ENCODE peak calls at places on chromosomes 1 and 21, in eight cellular contexts. D is NCI-H774; F is fibroblast of villous mesenchyme; G is NCI-H748 treated with DMSO at 0.1 percent for 48 hours; K is heart left ventricle; H is K562; O is NCI-H1694 treated with DMSO at 0.1 percent for 48 hours; Z is activated gamma-delta T cell treated with anti-CD3 and anti-CD28 coated beads, Interleukin-2, amount 50 U/mL, for 16 hours. I is an unnamed sample.

GRCh38 chr1:94096797-94097549 is 24.0 kb downstream of the ABCA4 start:
- DNase-seq in H (no peak), K (no peak), O (no peak), D (no peak), Z (no peak), F (peak; percentile 84), G (no peak), I (peak; percentile 80)

GRCh38 chr1:191174298-191174697 is 696.6 kb upstream of the BRINP3 start:
- DNase-seq in Z (no peak), O (no peak), F (no peak), D (no peak), H (no peak), G (no peak), K (no peak), I (no peak)

GRCh38 chr1:241266121-241266520 is 90.9 kb downstream of the RGS7 start:
- DNase-seq in F (no peak), D (no peak), Z (no peak), O (no peak), H (no peak), G (no peak), K (no peak), I (no peak)

GRCh38 chr1:67921725-67922489 is 88.6 kb upstream of the GNG12 start:
- DNase-seq in K (no peak), F (no peak), H (peak; percentile 29), O (no peak), D (no peak), Z (no peak), G (no peak), I (no peak)

GRCh38 chr1:67350783-67351182 is 43.1 kb downstream of the IL12RB2 start:
- DNase-seq in O (no peak), G (no peak), D (no peak), H (no peak), K (no peak), Z (no peak), F (no peak), I (no peak)

GRCh38 chr1:147541672-147542548 is 609 bp downstream of the BCL9 start:
- DNase-seq in D (no peak), Z (no peak), F (peak; percentile 48), K (peak; percentile 62), H (no peak), O (no peak), G (no peak), I (peak; percentile 85)

GRCh38 chr21:26865857-26866256 is 20.6 kb upstream of the ADAMTS1 start:
- DNase-seq in F (no peak), O (no peak), K (no peak), Z (no peak), D (no peak), H (no peak), G (no peak), I (no peak)

GRCh38 chr1:154961497-154962237 is at the start of gene PYGO2:
- DNase-seq in K (peak; percentile 92), G (peak; percentile 50), F (peak; percentile 74), D (peak; percentile 81), Z (peak; percentile 70), H (peak; percentile 93), O (peak; percentile 75), I (peak; percentile 88)

GRCh38 chr1:39047374-39048229 is 21.5 kb downstream of the NDUFS5 start:
- DNase-seq in K (no peak), F (peak; percentile 89), H (peak; percentile 65), O (no peak), Z (no peak), G (no peak), D (no peak), I (peak; percentile 69)

GRCh38 chr1:14809186-14809981 is 210.9 kb downstream of the KAZN start:
- DNase-seq in D (no peak), K (no peak), G (no peak), F (no peak), Z (no peak), H (no peak), O (no peak), I (no peak)

GRCh38 chr21:38181101-38181500 is 75.7 kb upstream of the KCNJ15 start:
- DNase-seq in Z (no peak), D (no peak), K (no peak), G (no peak), H (no peak), O (no peak), F (peak; percentile 60), I (no peak)

GRCh38 chr1:76824106-76824505 is 43.2 kb upstream of the ST6GALNAC5 start:
- DNase-seq in O (no peak), K (no peak), H (no peak), F (no peak), D (no peak), Z (no peak), G (no peak), I (no peak)

GRCh38 chr1:6171546-6172124 is 8.5 kb downstream of the CHD5 start:
- DNase-seq in F (peak; percentile 12), K (peak; percentile 35), O (no peak), H (no peak), G (no peak), Z (no peak), D (no peak), I (no peak)

GRCh38 chr1:33392639-33393038 is 38.3 kb downstream of the PHC2 start:
- DNase-seq in K (no peak), O (no peak), F (peak; percentile 83), D (peak; percentile 72), H (peak; percentile 38), G (no peak), Z (no peak), I (no peak)

GRCh38 chr21:28884481-28884880 is 108.2 kb downstream of the LTN1 start:
- DNase-seq in D (no peak), H (no peak), O (peak; percentile 53), Z (no peak), K (no peak), G (no peak), F (no peak), I (no peak)

GRCh38 chr1:16242556-16243407 is 5.8 kb upstream of the CPLANE2 start:
- DNase-seq in H (peak; percentile 64), O (no peak), K (no peak), F (no peak), D (no peak), Z (no peak), G (no peak), I (peak; percentile 64)

GRCh38 chr1:19978143-19978542 is 1.3 kb downstream of the PLA2G2A start:
- DNase-seq in D (no peak), F (no peak), G (no peak), K (no peak), H (no peak), O (no peak), Z (no peak), I (no peak)

GRCh38 chr1:97999320-97999719 is 78.5 kb upstream of the DPYD start:
- DNase-seq in Z (no peak), O (no peak), F (peak; percentile 17), G (no peak), H (no peak), K (no peak), D (no peak), I (no peak)

GRCh38 chr1:211628446-211628845 is 47.0 kb downstream of the NEK2 start:
- DNase-seq in F (no peak), D (no peak), H (no peak), Z (no peak), G (no peak), O (no peak), K (no peak), I (no peak)

GRCh38 chr1:107782192-107782845 is 182.7 kb downstream of the VAV3 start:
- DNase-seq in Z (peak; percentile 33), F (peak; percentile 65), H (peak; percentile 56), O (peak; percentile 73), D (peak; percentile 45), G (peak; percentile 11), K (no peak), I (no peak)

GRCh38 chr1:162150112-162150511 is 80.6 kb downstream of the NOS1AP start:
- DNase-seq in G (no peak), K (no peak), Z (no peak), F (no peak), H (no peak), D (no peak), O (no peak), I (no peak)

I was measured in sigmoid colon.